ENCODE peak calls at places on chromosomes 16 and 17, in five cellular contexts. A is uterus, R is testis, B is AG04450, X is heart right ventricle. Q is an unnamed sample.
A peak's percentile ranks its signal among the peaks of the same experiment; 100 is the strongest.

GRCh38 chr17:51701501-51701900 is 441.2 kb downstream of the UTP18 start:
- DNase-seq in B (no peak), A (no peak), X (no peak), R (no peak), Q (no peak)

GRCh38 chr16:80671281-80671849 is 130.6 kb downstream of the DYNLRB2 start:
- DNase-seq in X (no peak), R (no peak), A (no peak), B (no peak), Q (no peak)

GRCh38 chr17:77959216-77959925 is 868 bp downstream of the TNRC6C start:
- DNase-seq in X (peak; percentile 26), R (peak; percentile 19), B (no peak), A (no peak), Q (no peak)

GRCh38 chr16:15466886-15467781 is 32.7 kb downstream of the BMERB1 start:
- DNase-seq in A (no peak), B (no peak), X (no peak), R (no peak), Q (no peak)

GRCh38 chr17:31548709-31549108 is 157.2 kb downstream of the RAB11FIP4 start:
- DNase-seq in B (no peak), A (no peak), R (no peak), X (no peak), Q (no peak)

GRCh38 chr17:2034806-2035548 is 5.0 kb downstream of the DPH1 start:
- DNase-seq in A (no peak), X (no peak), B (no peak), R (no peak), Q (peak; percentile 82)

GRCh38 chr17:50482516-50482915 is 3.9 kb downstream of the RSAD1 start:
- DNase-seq in A (peak; percentile 97), X (peak; percentile 92), R (peak; percentile 98), B (peak; percentile 91), Q (peak; percentile 84)

GRCh38 chr16:30925646-30926332 is 2.4 kb downstream of the FBXL19 start:
- DNase-seq in A (no peak), B (no peak), X (no peak), R (no peak), Q (no peak)

GRCh38 chr16:66525396-66526180 is 24.3 kb downstream of the TK2 start:
- DNase-seq in A (no peak), X (no peak), B (no peak), R (no peak), Q (no peak)

GRCh38 chr17:30554839-30555751 is 77.9 kb downstream of the GOSR1 start:
- DNase-seq in B (no peak), A (no peak), X (no peak), R (peak; percentile 2), Q (no peak)

GRCh38 chr16:74461826-74462225 is 40.5 kb upstream of the CLEC18B start:
- DNase-seq in A (no peak), B (no peak), X (no peak), R (peak; percentile 35), Q (no peak)

GRCh38 chr16:28183930-28184329 is 27.8 kb downstream of the XPO6 start:
- DNase-seq in X (no peak), R (no peak), A (no peak), B (no peak), Q (no peak)

GRCh38 chr16:3508736-3509135 is 7.9 kb downstream of the CLUAP1 start:
- DNase-seq in X (no peak), R (no peak), A (no peak), B (no peak), Q (no peak)

GRCh38 chr16:10745856-10746255 is 2.2 kb downstream of the NUBP1 start:
- DNase-seq in A (peak; percentile 74), B (no peak), R (no peak), X (no peak), Q (no peak)

GRCh38 chr17:29617481-29618271 is 5.0 kb downstream of the CORO6 start:
- DNase-seq in X (peak; percentile 82), R (peak; percentile 75), A (no peak), B (no peak), Q (no peak)

GRCh38 chr17:60248618-60249516 is 99.1 kb downstream of the CA4 start:
- DNase-seq in A (no peak), B (no peak), R (no peak), X (no peak), Q (no peak)

GRCh38 chr17:40530988-40531971 is 29.9 kb upstream of the TNS4 start:
- DNase-seq in A (peak; percentile 27), X (no peak), R (no peak), B (no peak), Q (no peak)

GRCh38 chr16:77564791-77565390 is 130.1 kb upstream of the ADAMTS18 start:
- DNase-seq in R (no peak), A (no peak), B (no peak), X (no peak), Q (no peak)

GRCh38 chr17:58575511-58575910 is 61.1 kb upstream of the MTMR4 start:
- DNase-seq in A (no peak), X (no peak), R (no peak), B (no peak), Q (peak; percentile 32)

GRCh38 chr17:15197229-15197628 is 67.9 kb downstream of the PMP22 start:
- DNase-seq in R (no peak), A (no peak), X (no peak), B (no peak), Q (no peak)

GRCh38 chr16:2689968-2690830 is 7.9 kb downstream of the KCTD5 start:
- DNase-seq in B (no peak), A (no peak), R (no peak), X (no peak), Q (no peak)

GRCh38 chr16:2777231-2777902 is at the start of gene ELOB:
- DNase-seq in B (peak; percentile 18), X (peak; percentile 90), R (peak; percentile 86), A (peak; percentile 80), Q (peak; percentile 36)

GRCh38 chr17:44966348-44967025 is 1.6 kb downstream of the C1QL1 start:
- DNase-seq in X (no peak), R (no peak), A (no peak), B (no peak), Q (no peak)

DNA sequence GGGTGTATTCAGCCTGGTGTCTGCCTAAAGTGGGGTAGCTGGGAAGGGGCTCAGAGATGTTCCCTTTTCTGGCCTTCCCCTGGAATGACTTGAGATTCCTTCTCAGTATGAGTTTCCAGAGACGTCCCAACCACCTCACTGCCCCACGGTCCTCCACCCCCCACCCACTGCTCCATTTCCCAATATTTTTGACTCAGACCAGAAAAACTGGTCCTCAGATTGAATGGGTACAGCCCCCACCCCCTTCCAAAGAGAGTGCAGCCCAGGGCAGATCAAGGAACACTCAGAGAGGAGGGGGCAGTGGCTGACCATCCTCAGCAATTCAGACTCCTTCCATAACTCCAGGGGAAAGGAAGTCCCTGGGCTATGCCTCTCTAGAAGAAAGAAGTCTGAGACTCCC is 3.2 kb downstream of the ACLY start:
- DNase-seq in R (no peak), X (no peak), A (no peak), B (no peak), Q (no peak)
- H3K4me3 ChIP-seq in R (no peak overlapping the region), X (no peak overlapping the region), A (no peak overlapping the region), B (no peak overlapping the region), Q (no peak overlapping the region)

GRCh38 chr16:71855937-71856662 is 10.3 kb downstream of the ATXN1L start:
- DNase-seq in A (no peak), B (no peak), X (no peak), R (no peak), Q (no peak)
- H3K4me3 ChIP-seq in A (no peak overlapping the region), B (no peak overlapping the region), X (no peak overlapping the region), R (no peak overlapping the region), Q (no peak overlapping the region)

GRCh38 chr17:79498854-79499253 is 112.0 kb downstream of the RBFOX3 start:
- DNase-seq in X (no peak), A (no peak), B (no peak), R (no peak), Q (no peak)
- H3K4me3 ChIP-seq in X (no peak overlapping the region), A (no peak overlapping the region), B (no peak overlapping the region), R (no peak overlapping the region), Q (no peak overlapping the region)

GRCh38 chr16:396605-397004 is 394 bp upstream of the NME4 start:
- DNase-seq in X (no peak), A (no peak), B (no peak), R (peak; percentile 75), Q (no peak)

GRCh38 chr16:397736-398332 is 835 bp downstream of the NME4 start:
- DNase-seq in B (no peak), R (peak; percentile 75), X (peak; percentile 74), A (peak; percentile 73), Q (no peak)

GRCh38 chr16:398551-399277 is 1.7 kb downstream of the NME4 start:
- DNase-seq in R (no peak), A (no peak), B (no peak), X (no peak), Q (no peak)

GRCh38 chr16:397135-397661 is at the start of gene NME4:
- DNase-seq in B (no peak), X (no peak), R (peak; percentile 51), A (no peak), Q (no peak)

GRCh38 chr16:396199-396598 is 800 bp upstream of the NME4 start:
- DNase-seq in R (no peak), B (no peak), X (no peak), A (no peak), Q (no peak)
- H3K4me3 ChIP-seq in R (peak overlapping the region; percentile 57), B (peak overlapping the region; percentile 64), X (no peak overlapping the region), A (no peak overlapping the region), Q (peak overlapping the region; percentile 60)

GRCh38 chr17:48910370-48910769 is 2.2 kb downstream of the UBE2Z start:
- DNase-seq in R (no peak), B (no peak), A (no peak), X (no peak), Q (no peak)
- H3K4me3 ChIP-seq in R (no peak overlapping the region), B (peak overlapping the region; percentile 84), A (no peak overlapping the region), X (no peak overlapping the region), Q (peak overlapping the region; percentile 55)

DNA sequence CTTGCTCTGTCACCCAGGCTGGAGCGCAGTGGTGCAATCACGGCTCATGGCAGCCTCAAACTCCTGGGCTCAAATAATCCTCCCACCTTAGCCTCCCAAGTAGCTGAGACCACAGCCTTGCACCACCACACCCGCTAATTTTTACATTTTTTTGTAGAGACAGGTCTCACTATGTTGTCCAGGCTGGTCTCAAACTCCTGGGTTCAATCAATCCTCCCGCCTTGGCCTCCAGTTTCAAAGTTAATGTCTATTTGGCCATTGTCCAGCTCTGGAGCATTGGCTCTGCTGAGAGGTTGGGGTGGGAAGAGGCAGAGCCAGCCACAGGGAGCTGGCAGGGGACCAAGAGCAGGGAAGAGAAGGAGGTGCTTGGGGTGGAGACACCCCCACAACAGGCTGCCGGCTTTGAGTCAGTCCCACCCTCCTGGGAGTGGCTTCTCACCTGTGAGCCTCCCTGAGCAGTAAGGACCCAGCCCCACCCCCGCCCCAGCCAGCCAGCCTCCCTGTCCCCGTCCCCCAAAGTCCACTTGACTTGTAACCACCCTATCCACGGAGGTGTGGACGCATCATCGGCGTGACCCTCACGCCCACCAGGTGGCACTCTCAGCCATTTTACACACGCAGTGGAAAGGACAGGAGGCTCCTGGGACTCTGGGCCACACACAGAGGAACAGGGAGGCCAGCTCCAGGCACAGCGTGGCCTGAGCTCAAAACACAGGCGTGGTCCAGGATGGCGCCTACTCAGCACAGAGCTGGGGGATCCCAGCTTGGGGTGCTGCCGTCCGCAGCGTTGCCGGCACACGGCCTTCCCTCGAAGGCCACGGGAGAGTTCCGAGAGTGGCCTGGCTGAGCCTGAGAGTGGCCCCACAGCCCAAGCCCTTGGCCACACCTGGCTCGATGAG is 22.8 kb upstream of the PVALEF start:
- DNase-seq in X (peak; percentile 82), R (peak; percentile 90), A (peak; percentile 65), B (peak; percentile 29), Q (peak; percentile 12)
- H3K4me3 ChIP-seq in X (no peak overlapping the region), R (no peak overlapping the region), A (no peak overlapping the region), B (no peak overlapping the region), Q (no peak overlapping the region)